ENCODE peak calls at places on chromosome 16, in eight cellular contexts. U is CD8-positive, alpha-beta T cell; G is left lung; M is BE2C; F is body of pancreas; W is PC-3; L is iPS DF 6.9; A is IMR-90. I is an unnamed sample.

GRCh38 chr16:695355-696089 is 5.3 kb upstream of the WDR24 start:
- DNase-seq in A (no peak), W (peak; percentile 62), F (peak; percentile 50), G (peak; percentile 41), U (peak; percentile 62), L (no peak), M (no peak), I (peak; percentile 84)

GRCh38 chr16:8929086-8929748 is 34.5 kb downstream of the USP7 start:
- DNase-seq in A (no peak), U (no peak), F (no peak), G (no peak), L (no peak), M (peak; percentile 53), W (no peak), I (no peak)

GRCh38 chr16:17526956-17527355 is 56.2 kb upstream of the XYLT1 start:
- DNase-seq in G (no peak), M (no peak), A (no peak), U (no peak), F (no peak), L (no peak), W (no peak), I (no peak)

GRCh38 chr16:55703003-55704001 is 47.5 kb downstream of the SLC6A2 start:
- DNase-seq in L (no peak), F (no peak), W (peak; percentile 61), U (no peak), M (no peak), A (peak; percentile 68), G (no peak), I (peak; percentile 38)

GRCh38 chr16:1102921-1103648 is 7.0 kb upstream of the C1QTNF8 start:
- DNase-seq in G (no peak), A (no peak), U (peak; percentile 66), W (peak; percentile 47), M (peak; percentile 75), F (peak; percentile 62), L (no peak), I (no peak)

GRCh38 chr16:72837846-72838661 is 209.9 kb downstream of the ZFHX3 start:
- DNase-seq in F (no peak), A (peak; percentile 77), U (no peak), W (no peak), L (no peak), G (no peak), M (no peak), I (peak; percentile 52)

GRCh38 chr16:56190903-56191806 is at the start of gene GNAO1:
- DNase-seq in U (peak; percentile 52), F (peak; percentile 49), M (peak; percentile 91), G (peak; percentile 39), W (peak; percentile 5), L (no peak), A (peak; percentile 51), I (peak; percentile 95)

GRCh38 chr16:77437859-77438258 is 3.0 kb upstream of the ADAMTS18 start:
- DNase-seq in A (no peak), W (no peak), M (no peak), G (no peak), U (no peak), L (no peak), F (no peak), I (peak; percentile 26)

GRCh38 chr16:19659554-19659953 is 58.5 kb downstream of the KNOP1 start:
- DNase-seq in F (no peak), W (no peak), L (no peak), U (no peak), G (no peak), M (no peak), A (peak; percentile 8), I (no peak)

GRCh38 chr16:48905632-48906031 is 295.7 kb upstream of the N4BP1 start:
- DNase-seq in W (no peak), F (no peak), L (no peak), G (no peak), A (no peak), U (no peak), M (no peak), I (no peak)

GRCh38 chr16:28904828-28905227 is 20.2 kb downstream of the RABEP2 start:
- DNase-seq in M (no peak), W (no peak), A (no peak), U (no peak), L (no peak), F (no peak), G (no peak), I (no peak)

GRCh38 chr16:9849697-9850245 is 332.5 kb downstream of the GRIN2A start:
- DNase-seq in M (no peak), F (no peak), A (no peak), G (no peak), U (no peak), W (no peak), L (no peak), I (peak; percentile 5)

GRCh38 chr16:17617021-17617420 is 146.3 kb upstream of the XYLT1 start:
- DNase-seq in W (no peak), M (no peak), L (no peak), A (no peak), G (no peak), F (no peak), U (no peak), I (no peak)

GRCh38 chr16:27551046-27551445 is 1.1 kb downstream of the KATNIP start:
- DNase-seq in M (no peak), U (no peak), A (no peak), F (no peak), G (no peak), L (no peak), W (no peak), I (no peak)

GRCh38 chr16:11064846-11065245 is 120.5 kb downstream of the CLEC16A start:
- DNase-seq in G (no peak), F (no peak), W (no peak), A (no peak), U (no peak), M (no peak), L (no peak), I (no peak)

GRCh38 chr16:22638393-22639206 is 127.9 kb downstream of the NPIPB5 start:
- DNase-seq in W (peak; percentile 92), L (no peak), F (no peak), A (no peak), G (no peak), U (no peak), M (no peak), I (no peak)

GRCh38 chr16:1333149-1333812 is at the start of gene BAIAP3:
- DNase-seq in F (peak; percentile 52), L (no peak), M (peak; percentile 73), W (peak; percentile 27), U (peak; percentile 53), G (no peak), A (no peak), I (peak; percentile 97)

GRCh38 chr16:90018297-90019200 is 707 bp downstream of the DBNDD1 start:
- DNase-seq in A (no peak), U (no peak), M (no peak), L (no peak), F (peak; percentile 69), W (peak; percentile 29), G (no peak), I (peak; percentile 83)

GRCh38 chr16:90019543-90020259 is 445 bp upstream of the DBNDD1 start:
- DNase-seq in M (peak; percentile 75), G (no peak), L (no peak), U (peak; percentile 41), A (peak; percentile 89), F (peak; percentile 58), W (peak; percentile 44), I (peak; percentile 99)

GRCh38 chr16:90020838-90021382 is 1.7 kb upstream of the DBNDD1 start:
- DNase-seq in F (no peak), A (peak; percentile 76), L (no peak), W (peak; percentile 12), G (no peak), U (no peak), M (peak; percentile 67), I (no peak)

GRCh38 chr16:90019201-90019542 is at the start of gene DBNDD1:
- DNase-seq in F (peak; percentile 67), L (no peak), A (no peak), M (no peak), U (no peak), W (no peak), G (no peak), I (no peak)

GRCh38 chr16:90020260-90020837 is 1.1 kb upstream of the DBNDD1 start:
- DNase-seq in M (no peak), L (no peak), U (no peak), F (no peak), W (no peak), G (no peak), A (peak; percentile 36), I (peak; percentile 78)
- H3K4me3 ChIP-seq in M (peak overlapping the region; percentile 66), L (peak overlapping the region; percentile 68), U (no peak overlapping the region), F (no peak overlapping the region), W (peak overlapping the region; percentile 77), G (peak overlapping the region; percentile 31), A (no peak overlapping the region), I (peak overlapping the region; percentile 60)

DNA sequence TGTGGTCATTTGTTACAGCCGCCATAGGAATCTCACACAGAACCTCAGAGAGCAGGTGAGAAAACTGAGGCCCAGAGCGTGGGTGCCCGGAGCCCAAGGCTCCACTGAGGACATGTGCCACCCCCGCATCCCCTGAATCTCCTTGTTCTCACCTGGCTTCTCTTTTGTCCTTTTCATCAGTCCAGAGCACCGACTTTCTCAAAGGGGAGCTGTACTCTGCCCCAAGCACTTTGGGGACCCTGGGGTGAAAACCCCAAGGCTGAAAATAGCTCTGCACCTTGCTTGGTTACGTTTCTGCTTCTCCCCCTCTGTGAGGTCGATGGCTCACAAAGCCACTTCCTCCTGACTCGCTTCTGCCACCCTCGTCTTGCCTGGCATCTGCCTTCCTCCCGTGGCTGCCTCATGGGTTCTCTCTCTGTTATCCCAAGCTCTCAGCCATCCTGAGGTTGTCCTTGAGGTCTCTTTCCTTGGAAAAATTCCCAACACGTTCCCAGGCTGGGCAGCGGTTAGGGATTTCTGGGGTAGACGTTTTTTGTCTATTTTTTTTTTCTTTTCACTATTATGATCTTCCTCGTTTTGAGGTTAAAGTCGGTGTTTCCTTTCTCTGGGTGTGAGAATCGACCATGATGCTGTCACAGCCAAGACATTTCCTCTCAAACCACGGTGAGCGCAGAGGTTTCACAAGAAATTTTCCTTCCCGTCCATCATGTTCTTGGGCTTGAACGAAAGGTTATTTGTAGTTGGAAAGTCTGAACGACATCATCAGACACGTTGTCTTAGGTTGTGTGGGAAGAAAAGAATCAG is 37.2 kb downstream of the IRF8 start:
- DNase-seq in A (no peak), U (peak; percentile 71), G (no peak), L (no peak), M (no peak), F (no peak), W (no peak), I (no peak)
- H3K27me3 ChIP-seq in A (peaks cover 73% of the 10 kb centered on the region), U (no peaks in the 10 kb centered on the region), G (peaks cover 16% of the 10 kb centered on the region), L (no peaks in the 10 kb centered on the region), M (peaks cover 69% of the 10 kb centered on the region), F (no peaks in the 10 kb centered on the region), W (peaks cover 57% of the 10 kb centered on the region), I (no peaks in the 10 kb centered on the region)

DNA sequence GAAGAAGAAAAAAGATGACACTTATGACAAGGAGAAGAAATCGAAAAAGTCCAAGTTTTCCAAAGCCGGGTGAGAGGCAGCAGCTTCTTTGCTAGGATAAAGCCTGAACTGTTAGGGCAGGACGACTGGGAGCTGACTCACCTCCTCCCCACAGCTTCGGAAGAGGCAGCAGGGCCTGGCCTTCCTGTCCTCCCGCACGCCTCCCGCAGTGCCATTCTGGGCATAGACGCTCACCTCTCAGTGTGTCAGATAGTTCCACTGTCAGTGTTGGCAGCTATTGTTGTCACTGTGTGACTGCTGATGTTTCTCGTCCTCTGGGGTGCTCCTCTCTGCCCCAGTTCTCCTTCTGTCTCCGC is 12.6 kb downstream of the UBN1 start:
- DNase-seq in U (no peak), L (no peak), A (peak; percentile 29), G (no peak), W (peak; percentile 66), M (no peak), F (no peak), I (no peak)
- H3K36me3 ChIP-seq in U (peaks cover 27% of the 10 kb centered on the region), L (peaks cover 29% of the 10 kb centered on the region), A (peaks cover 51% of the 10 kb centered on the region), G (no peaks in the 10 kb centered on the region), W (peaks cover 43% of the 10 kb centered on the region), M (peaks cover 75% of the 10 kb centered on the region), F (peaks cover 34% of the 10 kb centered on the region), I (peaks cover 42% of the 10 kb centered on the region)

GRCh38 chr16:68005786-68006286 is 6.6 kb upstream of the DPEP2 start:
- DNase-seq in W (no peak), F (no peak), U (peak; percentile 67), M (no peak), L (no peak), G (peak; percentile 81), A (no peak), I (peak; percentile 46)
- H3K4me3 ChIP-seq in W (no peak overlapping the region), F (no peak overlapping the region), U (no peak overlapping the region), M (no peak overlapping the region), L (no peak overlapping the region), G (no peak overlapping the region), A (no peak overlapping the region), I (no peak overlapping the region)

I was measured in H7.